ENCODE peak calls at places on chromosomes 4 and X, in eight cellular contexts. S is brain microvascular endothelial cell; U is choroid plexus epithelial cell; T is AG04450; E is A549; J is CD8-positive, alpha-beta memory T cell; K is adrenal gland; Q is left ventricle myocardium inferior. W is an unnamed sample.

GRCh38 chrX:151982217-151982616 is 7.7 kb upstream of the GABRE start:
- DNase-seq in S (peak), U (peak), T (peak), E (no peak), J (no peak), K (no peak), Q (no peak), W (no peak)

GRCh38 chr4:15455290-15455689 is 14.4 kb upstream of the CC2D2A start:
- DNase-seq in S (peak), U (peak), T (no peak), E (no peak), J (no peak), K (peak), Q (peak), W (no peak)

GRCh38 chrX:1262369-1262768 is 6.2 kb upstream of the CSF2RA start:
- DNase-seq in S (no peak), U (no peak), T (no peak), E (no peak), J (no peak), K (no peak), Q (no peak), W (no peak)

GRCh38 chr4:152014280-152014679 is 253.5 kb upstream of the GATB start:
- DNase-seq in S (no peak), U (no peak), T (no peak), E (no peak), J (peak), K (no peak), Q (no peak), W (peak)

GRCh38 chrX:15564981-15565579 is 35.7 kb downstream of the ACE2 start:
- DNase-seq in S (peak), U (peak), T (peak), E (peak), J (no peak), K (peak), Q (peak), W (peak)

GRCh38 chr4:113209652-113210320 is 160.3 kb downstream of the ANK2 start:
- DNase-seq in S (no peak), U (peak), T (no peak), E (no peak), J (no peak), K (no peak), Q (no peak), W (no peak)

GRCh38 chr4:181559637-181560036 is 683.6 kb upstream of the TENM3 start:
- DNase-seq in S (no peak), U (no peak), T (no peak), E (no peak), J (no peak), K (no peak), Q (no peak), W (no peak)

GRCh38 chr4:15682790-15683495 is 1.3 kb downstream of the FAM200B start:
- DNase-seq in S (no peak), U (peak), T (no peak), E (no peak), J (no peak), K (no peak), Q (no peak), W (no peak)

GRCh38 chrX:130170752-130171445 is 863 bp upstream of the RAB33A start:
- DNase-seq in S (peak), U (peak), T (no peak), E (peak), J (peak), K (peak), Q (peak), W (peak)

GRCh38 chrX:40012039-40012799 is 85.5 kb downstream of the BCOR start:
- DNase-seq in S (peak), U (peak), T (no peak), E (no peak), J (no peak), K (peak), Q (peak), W (no peak)

GRCh38 chrX:10109695-10110094 is 47.1 kb upstream of the CLCN4 start:
- DNase-seq in S (no peak), U (no peak), T (no peak), E (no peak), J (no peak), K (no peak), Q (peak), W (no peak)

GRCh38 chrX:45860450-45860849 is 659.8 kb upstream of the DIPK2B start:
- DNase-seq in S (no peak), U (no peak), T (no peak), E (no peak), J (no peak), K (no peak), Q (no peak), W (no peak)

GRCh38 chrX:101682723-101683122 is 23.1 kb upstream of the ARMCX2 start:
- DNase-seq in S (peak), U (no peak), T (no peak), E (no peak), J (no peak), K (no peak), Q (no peak), W (no peak)

GRCh38 chr4:5753766-5754528 is 42.9 kb downstream of the EVC start:
- DNase-seq in S (peak), U (peak), T (peak), E (peak), J (no peak), K (no peak), Q (no peak), W (no peak)

GRCh38 chrX:120358687-120359086 is 3.2 kb upstream of the ATP1B4 start:
- DNase-seq in S (peak), U (no peak), T (no peak), E (no peak), J (no peak), K (no peak), Q (no peak), W (no peak)

GRCh38 chrX:99301990-99302389 is 1108.1 kb downstream of the PCDH19 start:
- DNase-seq in S (no peak), U (peak), T (no peak), E (no peak), J (no peak), K (no peak), Q (no peak), W (peak)

GRCh38 chr4:51960486-51960885 is 59.7 kb downstream of the LRRC66 start:
- DNase-seq in S (no peak), U (no peak), T (no peak), E (no peak), J (no peak), K (no peak), Q (no peak), W (no peak)

GRCh38 chr4:146959692-146960091 is 14.0 kb upstream of the TTC29 start:
- DNase-seq in S (peak), U (peak), T (no peak), E (no peak), J (no peak), K (no peak), Q (no peak), W (no peak)

GRCh38 chrX:4850312-4850711 is 1136.9 kb upstream of the PRKX start:
- DNase-seq in S (no peak), U (no peak), T (no peak), E (no peak), J (no peak), K (no peak), Q (no peak), W (no peak)

GRCh38 chrX:150487369-150488094 is 80.9 kb upstream of the MTM1 start:
- DNase-seq in S (no peak), U (no peak), T (no peak), E (no peak), J (no peak), K (no peak), Q (no peak), W (no peak)

GRCh38 chr4:145545538-145546224 is 64.0 kb downstream of the SMAD1 start:
- DNase-seq in S (peak), U (peak), T (peak), E (peak), J (no peak), K (no peak), Q (no peak), W (no peak)

DNA sequence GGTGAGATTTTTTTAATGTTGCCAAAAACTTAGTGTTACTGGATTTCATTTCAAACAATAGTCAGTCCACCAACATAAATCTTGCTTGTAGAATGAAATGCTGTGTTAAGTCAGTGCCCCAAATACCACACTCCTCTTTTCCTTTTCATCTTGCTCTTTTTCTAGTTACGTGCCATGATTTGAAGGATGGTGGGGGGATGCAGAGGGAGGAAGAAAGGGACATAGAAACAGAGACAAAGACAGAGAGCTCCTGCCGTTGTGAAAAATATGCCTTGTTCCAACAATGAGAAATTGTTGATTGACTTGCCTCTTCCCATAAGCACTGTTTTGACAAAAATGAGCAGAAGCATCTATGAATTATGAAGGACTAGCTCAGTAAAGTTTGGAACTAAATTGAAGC is 111.8 kb upstream of the PTPN13 start:
- DNase-seq in S (no peak), U (no peak), T (no peak), E (no peak), J (no peak), K (no peak), Q (no peak), W (no peak)
- H3K4me3 ChIP-seq in S (no peak), U (no peak), T (no peak), E (no peak), J (no peak), K (no peak), Q (peak), W (no peak)

DNA sequence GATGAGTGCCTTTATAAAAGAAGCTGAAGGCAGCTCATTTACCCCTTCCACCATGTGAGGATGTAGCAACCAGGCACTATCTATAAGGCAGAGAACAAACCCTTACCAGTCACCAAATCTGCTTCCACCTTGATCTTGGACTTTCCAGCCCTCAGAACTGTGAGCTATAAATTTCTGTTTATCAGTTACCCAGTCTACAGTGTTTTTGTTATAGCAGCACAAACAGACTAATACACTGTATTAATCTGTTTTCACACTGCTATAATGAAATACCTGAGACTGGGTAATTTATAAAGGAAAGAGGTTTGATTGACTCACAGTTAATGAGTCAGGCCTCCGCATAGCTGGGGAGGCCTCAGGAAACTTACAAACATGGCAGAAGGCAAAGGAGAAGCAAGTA is 91.2 kb downstream of the SOWAHB start:
- DNase-seq in S (no peak), U (no peak), T (no peak), E (no peak), J (no peak), K (no peak), Q (no peak), W (no peak)
- H3K4me3 ChIP-seq in S (no peak), U (no peak), T (no peak), E (no peak), J (no peak), K (no peak), Q (no peak), W (no peak)

GRCh38 chrX:74423289-74423985 is 2.1 kb downstream of the SLC16A2 start:
- DNase-seq in S (no peak), U (no peak), T (no peak), E (no peak), J (no peak), K (peak), Q (no peak), W (no peak)
- H3K4me3 ChIP-seq in S (no peak), U (peak), T (peak), E (no peak), J (no peak), K (no peak), Q (peak), W (no peak)

GRCh38 chr4:169963998-169964397 is 62.2 kb downstream of the MFAP3L start:
- DNase-seq in S (peak), U (peak), T (no peak), E (no peak), J (no peak), K (no peak), Q (no peak), W (no peak)

GRCh38 chr4:169955521-169955920 is 70.7 kb downstream of the MFAP3L start:
- DNase-seq in S (no peak), U (no peak), T (no peak), E (no peak), J (no peak), K (no peak), Q (no peak), W (no peak)

GRCh38 chr4:169956441-169956840 is 69.8 kb downstream of the MFAP3L start:
- DNase-seq in S (no peak), U (no peak), T (no peak), E (no peak), J (no peak), K (no peak), Q (no peak), W (no peak)

GRCh38 chr4:169957785-169958184 is 68.4 kb downstream of the MFAP3L start:
- DNase-seq in S (no peak), U (no peak), T (no peak), E (no peak), J (no peak), K (no peak), Q (no peak), W (no peak)

GRCh38 chr4:169958629-169959028 is 67.6 kb downstream of the MFAP3L start:
- DNase-seq in S (no peak), U (no peak), T (no peak), E (no peak), J (no peak), K (no peak), Q (no peak), W (no peak)
- H3K4me3 ChIP-seq in S (no peak), U (no peak), T (no peak), E (no peak), J (no peak), K (no peak), Q (no peak), W (no peak)

GRCh38 chrX:153765138-153766079 is 1.4 kb downstream of the PLXNB3 start:
- DNase-seq in S (no peak), U (peak), T (no peak), E (no peak), J (peak), K (peak), Q (no peak), W (no peak)
- H3K4me3 ChIP-seq in S (peak), U (peak), T (peak), E (no peak), J (no peak), K (no peak), Q (peak), W (no peak)

W was measured in Jurkat, Clone E6-1.